ENCODE peak calls at places on chromosome 20, in five cellular contexts. A is IMR-90; M is nephron progenitor cell; R is CD4-positive, alpha-beta T cell; S is HFF-Myc. T is an unnamed sample.

GRCh38 chr20:4666001-4666470 is 55.7 kb upstream of the PRND start:
- DNase-seq in A (peak), S (no peak), M (no peak), R (peak), T (no peak)

GRCh38 chr20:36342721-36343120 is 36.6 kb downstream of the DLGAP4 start:
- DNase-seq in S (no peak), A (no peak), M (no peak), R (no peak), T (no peak)

GRCh38 chr20:44021186-44021585 is 106.5 kb downstream of the TOX2 start:
- DNase-seq in S (no peak), M (no peak), A (no peak), R (no peak), T (no peak)

GRCh38 chr20:25437153-25437581 is 29.7 kb downstream of the GINS1 start:
- DNase-seq in M (no peak), S (no peak), R (no peak), A (peak), T (no peak)

GRCh38 chr20:57411406-57412283 is 20.4 kb downstream of the RBM38 start:
- DNase-seq in M (no peak), S (no peak), A (no peak), R (no peak), T (no peak)

GRCh38 chr20:57061058-57061900 is 205.2 kb downstream of the BMP7 start:
- DNase-seq in A (no peak), S (no peak), R (no peak), M (peak), T (no peak)

GRCh38 chr20:24138126-24138857 is 149.7 kb upstream of the GGTLC1 start:
- DNase-seq in S (no peak), A (no peak), M (no peak), R (no peak), T (no peak)

GRCh38 chr20:4304601-4305000 is 289.2 kb upstream of the RNF24 start:
- DNase-seq in S (no peak), R (no peak), A (no peak), M (no peak), T (no peak)

GRCh38 chr20:50290815-50291214 is 100.2 kb downstream of the CEBPB start:
- DNase-seq in M (no peak), S (no peak), R (no peak), A (no peak), T (no peak)

GRCh38 chr20:32421290-32421689 is 63.2 kb downstream of the ASXL1 start:
- DNase-seq in A (no peak), M (no peak), R (no peak), S (no peak), T (no peak)

GRCh38 chr20:16286601-16287000 is 286.6 kb downstream of the KIF16B start:
- DNase-seq in R (no peak), A (no peak), M (no peak), S (no peak), T (no peak)

GRCh38 chr20:32354592-32355416 is 3.3 kb upstream of the ASXL1 start:
- DNase-seq in A (peak), S (no peak), M (no peak), R (no peak), T (no peak)

GRCh38 chr20:57892471-57892870 is 182.7 kb upstream of the PMEPA1 start:
- DNase-seq in S (no peak), R (no peak), M (no peak), A (no peak), T (no peak)

GRCh38 chr20:15032352-15032622 is 694.9 kb upstream of the FLRT3 start:
- DNase-seq in S (no peak), A (no peak), R (no peak), M (no peak), T (no peak)

GRCh38 chr20:36542019-36542488 is 735 bp downstream of the MYL9 start:
- DNase-seq in A (peak), S (no peak), R (no peak), M (peak), T (no peak)

GRCh38 chr20:44012466-44013226 is 98.0 kb downstream of the TOX2 start:
- DNase-seq in M (no peak), S (no peak), R (no peak), A (no peak), T (no peak)

GRCh38 chr20:52983726-52984450 is 11.7 kb downstream of the TSHZ2 start:
- DNase-seq in M (no peak), R (no peak), A (no peak), S (no peak), T (no peak)

GRCh38 chr20:2599265-2600060 is 53.0 kb upstream of the NOP56 start:
- DNase-seq in R (no peak), S (peak), A (no peak), M (peak), T (no peak)

GRCh38 chr20:57841297-57841866 is 131.6 kb upstream of the PMEPA1 start:
- DNase-seq in M (no peak), A (no peak), R (no peak), S (no peak), T (no peak)

GRCh38 chr20:44584103-44584690 is 1.8 kb downstream of the PKIG start:
- DNase-seq in M (no peak), R (no peak), S (no peak), A (no peak), T (no peak)

GRCh38 chr20:36544134-36545018 is 3.1 kb downstream of the MYL9 start:
- DNase-seq in S (no peak), A (peak), R (no peak), M (no peak), T (no peak)

GRCh38 chr20:11790047-11790446 is 127.6 kb upstream of the BTBD3 start:
- DNase-seq in M (no peak), R (no peak), S (no peak), A (no peak), T (no peak)

GRCh38 chr20:5670874-5671273 is 79.3 kb upstream of the SHLD1 start:
- DNase-seq in M (no peak), A (no peak), R (no peak), S (no peak), T (no peak)

GRCh38 chr20:45347936-45348809 is at the start of gene SDC4:
- DNase-seq in A (peak), S (no peak), M (peak), R (peak), T (no peak)

GRCh38 chr20:10551732-10552724 is 116.9 kb downstream of the SLX4IP start:
- DNase-seq in S (no peak), R (no peak), A (no peak), M (peak), T (no peak)

GRCh38 chr20:12434672-12435071 is 517.0 kb downstream of the BTBD3 start:
- DNase-seq in S (no peak), R (no peak), M (no peak), A (no peak), T (no peak)

GRCh38 chr20:7257719-7258466 is 490.4 kb downstream of the BMP2 start:
- DNase-seq in R (no peak), A (no peak), S (no peak), M (no peak), T (no peak)

GRCh38 chr20:43662943-43663655 is 3.8 kb upstream of the MYBL2 start:
- DNase-seq in A (peak), S (no peak), R (no peak), M (no peak), T (no peak)

GRCh38 chr20:5510446-5510845 is 193.7 kb upstream of the PROKR2 start:
- DNase-seq in R (no peak), S (no peak), M (peak), A (no peak), T (no peak)

GRCh38 chr20:57652865-57653545 is 32.8 kb upstream of the ZBP1 start:
- DNase-seq in A (no peak), M (no peak), R (no peak), S (no peak), T (no peak)

GRCh38 chr20:21387528-21387927 is 9.8 kb downstream of the NKX2-4 start:
- DNase-seq in R (no peak), M (no peak), A (no peak), S (no peak), T (no peak)

GRCh38 chr20:48787861-48788375 is 39.9 kb downstream of the PREX1 start:
- DNase-seq in S (peak), A (peak), R (no peak), M (no peak), T (peak)

GRCh38 chr20:35232575-35232974 is 6.1 kb downstream of the MMP24 start:
- DNase-seq in S (no peak), A (peak), R (no peak), M (no peak), T (peak)

GRCh38 chr20:35490736-35491181 is 35.4 kb downstream of the CEP250 start:
- DNase-seq in M (no peak), A (no peak), S (no peak), R (peak), T (no peak)

DNA sequence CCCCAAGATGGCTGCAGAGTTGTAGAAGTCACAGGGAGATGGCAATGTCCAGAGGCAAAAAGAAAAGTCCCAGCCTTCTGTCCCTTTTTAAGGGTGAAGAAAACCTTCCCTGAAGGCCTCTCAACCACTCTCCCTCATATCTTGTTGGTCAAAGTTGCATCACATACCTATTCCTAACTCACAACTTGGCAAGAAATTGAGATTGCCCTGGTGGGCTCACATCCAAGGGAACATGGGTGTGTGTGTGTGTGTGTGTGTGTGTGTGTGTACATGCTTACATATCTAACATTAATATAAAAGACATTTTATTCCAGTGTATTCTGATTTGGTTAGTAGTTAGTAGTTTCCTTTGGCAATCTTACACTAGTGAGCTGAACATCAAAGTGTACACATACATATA is 144.3 kb upstream of the SALL4 start:
- DNase-seq in R (no peak), M (no peak), S (no peak), A (no peak), T (no peak)
- TF ChIP-seq CTCF in R (no peak), M (no peak), S (no peak), A (no peak), T (no peak)

DNA sequence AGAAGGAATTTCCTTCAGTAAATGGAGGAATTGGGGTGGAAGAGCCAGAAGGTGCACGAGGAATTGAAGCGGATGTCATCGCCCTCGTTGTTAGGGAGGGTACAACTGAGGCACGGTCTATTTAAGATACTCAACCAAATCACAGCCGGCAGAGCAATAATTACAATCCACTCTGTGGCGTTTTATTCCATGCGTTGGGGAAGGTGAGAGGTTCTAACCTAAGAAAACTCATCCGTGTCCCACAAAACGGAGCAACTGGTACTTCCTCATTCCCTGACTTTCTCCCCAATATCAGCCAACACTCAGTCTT is 802 bp upstream of the RRBP1 start:
- DNase-seq in M (no peak), A (no peak), S (no peak), R (no peak), T (no peak)
- TF ChIP-seq CTCF in M (no peak), A (no peak), S (no peak), R (peak), T (no peak)

GRCh38 chr20:19077370-19078220 is 134.8 kb upstream of the SLC24A3 start:
- DNase-seq in M (no peak), S (no peak), R (no peak), A (no peak), T (no peak)

GRCh38 chr20:19078448-19079373 is 133.7 kb upstream of the SLC24A3 start:
- DNase-seq in S (no peak), A (no peak), R (no peak), M (no peak), T (no peak)

GRCh38 chr20:19083136-19083621 is 129.3 kb upstream of the SLC24A3 start:
- DNase-seq in R (no peak), A (no peak), S (no peak), M (no peak), T (no peak)

GRCh38 chr20:19081937-19082336 is 130.5 kb upstream of the SLC24A3 start:
- DNase-seq in A (no peak), M (no peak), R (no peak), S (no peak), T (no peak)

GRCh38 chr20:19079536-19080299 is 132.7 kb upstream of the SLC24A3 start:
- DNase-seq in M (no peak), S (no peak), R (no peak), A (peak), T (no peak)
- TF ChIP-seq CTCF in M (no peak), S (no peak), R (no peak), A (no peak), T (no peak)

DNA sequence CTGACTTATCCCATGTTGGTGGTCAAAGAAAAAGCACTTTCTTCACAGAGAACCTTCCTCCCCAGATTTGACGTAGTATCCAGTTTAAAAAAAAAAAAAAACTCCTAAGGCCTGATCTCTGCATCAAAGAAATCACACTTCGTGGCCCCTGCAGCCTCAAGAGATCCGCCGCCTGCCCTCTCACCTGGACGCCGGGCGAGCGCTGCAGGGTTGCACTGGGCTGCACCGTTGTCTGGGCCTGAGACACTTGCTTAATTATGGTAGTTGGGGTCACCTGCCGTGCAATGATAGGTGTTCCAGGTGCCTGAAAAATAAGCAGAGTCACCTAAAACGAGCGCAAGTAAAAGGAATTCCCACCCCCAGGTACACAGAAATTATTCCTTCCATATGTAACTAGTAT is 53.0 kb downstream of the TAF4 start:
- DNase-seq in A (no peak), R (no peak), M (no peak), S (no peak), T (no peak)
- TF ChIP-seq CTCF in A (no peak), R (no peak), M (no peak), S (no peak), T (no peak)

GRCh38 chr20:63775096-63775978 is 35.8 kb downstream of the SLC2A4RG start:
- DNase-seq in M (peak), S (no peak), R (no peak), A (peak), T (no peak)
- TF ChIP-seq CTCF in M (peak), S (peak), R (peak), A (peak), T (peak)

DNA sequence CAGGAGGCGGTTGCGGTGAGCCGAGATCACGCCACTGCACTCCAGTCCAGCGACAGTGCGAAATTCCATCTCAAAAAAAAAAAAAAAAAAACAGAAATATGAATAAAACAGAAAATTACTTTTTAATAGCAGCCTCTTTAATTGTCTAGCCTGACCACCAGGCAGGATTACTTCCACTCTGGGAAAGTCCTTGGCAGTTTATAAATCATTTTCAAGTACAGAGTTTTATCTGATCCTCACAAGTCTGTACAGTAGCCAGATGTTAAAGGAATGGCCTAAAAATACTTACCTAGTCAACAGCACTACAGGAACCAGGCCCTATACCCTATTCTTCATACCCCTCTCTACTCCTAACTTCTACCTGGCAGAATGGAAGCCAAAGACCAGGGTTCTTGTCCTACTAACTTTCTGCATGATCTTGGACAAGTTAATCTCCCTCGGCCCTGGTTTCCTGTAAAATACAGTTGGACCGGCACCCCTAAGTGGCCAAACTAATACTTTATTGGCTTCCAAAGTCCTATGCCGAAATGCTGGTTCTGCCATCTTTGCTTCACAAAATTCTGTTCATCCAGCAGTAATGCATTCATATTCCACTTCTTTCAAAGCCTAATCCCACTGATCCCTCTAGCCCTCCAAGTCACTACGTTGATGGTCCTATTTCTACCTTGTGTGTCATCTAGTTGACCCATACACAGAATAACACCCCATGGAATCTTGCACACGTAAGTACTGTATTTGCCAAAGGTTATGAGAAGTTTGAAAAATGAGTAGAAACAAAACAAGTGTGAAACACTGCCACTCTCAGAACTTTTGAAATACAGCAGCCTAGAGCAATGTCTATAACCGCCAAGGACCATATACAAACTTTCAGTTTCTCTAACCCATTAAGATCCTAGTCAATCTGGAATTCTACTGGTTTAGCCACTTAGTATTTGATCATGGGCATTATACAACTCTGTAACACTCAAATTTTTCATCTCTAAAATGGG is 1.7 kb downstream of the EIF2S2 start:
- DNase-seq in S (no peak), A (peak), M (no peak), R (no peak), T (no peak)
- TF ChIP-seq CTCF in S (no peak), A (no peak), M (no peak), R (no peak), T (no peak)

GRCh38 chr20:51378171-51378928 is 164.2 kb downstream of the NFATC2 start:
- DNase-seq in R (no peak), S (no peak), M (no peak), A (no peak), T (no peak)
- TF ChIP-seq CTCF in R (no peak), S (no peak), M (no peak), A (peak), T (no peak)

GRCh38 chr20:62427172-62428007 is at the start of gene RBBP8NL:
- DNase-seq in M (no peak), A (no peak), R (no peak), S (no peak), T (no peak)
- TF ChIP-seq CTCF in M (no peak), A (no peak), R (no peak), S (no peak), T (no peak)

DNA sequence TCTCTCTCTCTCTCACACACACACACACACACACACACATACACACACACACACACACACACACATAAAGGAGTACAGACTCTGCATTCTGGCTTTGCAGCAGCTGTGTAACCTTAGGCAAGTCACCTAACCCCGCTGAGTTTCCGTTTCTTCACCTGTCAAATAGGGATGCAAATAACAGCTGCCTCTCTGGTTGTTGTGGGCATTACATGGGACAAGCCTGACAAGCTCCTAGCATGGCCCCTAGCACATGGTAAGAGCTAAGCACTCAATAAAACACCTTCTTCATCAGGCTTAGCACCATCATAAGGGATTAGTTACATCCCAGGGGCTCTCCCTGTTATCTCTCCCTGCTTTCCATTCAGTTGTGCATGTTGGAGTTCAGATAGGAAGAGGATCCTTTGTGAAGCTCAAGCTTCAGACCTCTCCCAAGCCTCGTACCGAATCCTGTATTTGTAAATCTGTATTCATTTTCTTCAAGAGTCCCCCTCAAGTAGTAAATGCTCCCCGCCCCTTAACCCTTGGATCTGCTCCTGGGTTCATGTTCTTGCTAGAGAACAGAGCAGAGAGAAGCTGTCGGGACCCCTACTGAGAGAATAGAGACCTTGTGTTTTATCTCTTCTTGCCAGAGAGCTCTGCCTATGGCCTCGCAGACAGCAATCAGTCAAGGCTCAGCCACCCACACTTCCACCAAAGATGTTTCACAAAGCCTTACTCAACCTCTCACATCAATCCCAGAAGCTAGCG is 2.2 kb downstream of the SLC13A3 start:
- DNase-seq in A (no peak), S (no peak), M (no peak), R (no peak), T (no peak)
- TF ChIP-seq CTCF in A (no peak), S (no peak), M (no peak), R (no peak), T (no peak)

DNA sequence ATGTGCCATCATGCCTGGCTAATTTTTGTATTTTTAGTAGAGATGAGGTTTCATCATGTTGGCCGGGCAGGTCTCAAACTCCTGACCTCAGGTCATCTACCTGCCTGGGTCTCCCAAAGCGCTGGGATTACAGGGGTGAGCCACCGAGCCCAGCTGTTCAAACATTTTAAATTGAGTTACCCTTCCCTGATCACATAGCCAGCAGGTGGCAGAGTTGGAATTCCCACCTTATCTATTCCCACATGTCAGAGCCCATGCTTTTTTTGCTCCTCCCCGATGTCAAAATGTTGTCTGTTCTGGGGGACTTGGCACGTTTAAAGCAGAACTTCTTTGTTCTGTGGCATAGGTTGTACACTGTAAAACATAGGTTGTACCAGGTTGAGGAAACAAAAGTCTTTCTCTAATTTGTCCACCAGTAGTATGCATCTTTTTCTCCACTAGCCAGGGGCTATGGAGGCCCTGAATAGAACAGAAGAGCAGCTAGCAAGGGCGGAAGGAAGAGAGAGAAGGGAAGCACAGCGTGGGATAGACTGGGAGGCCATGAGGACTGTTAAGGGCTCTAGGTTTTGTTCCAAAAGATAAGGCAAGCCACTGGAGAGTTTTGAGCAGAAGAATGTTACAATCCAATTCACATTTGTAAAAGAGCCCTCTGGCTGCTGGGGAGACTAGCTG is 7.3 kb upstream of the LBP start:
- DNase-seq in S (no peak), A (no peak), R (no peak), M (no peak), T (no peak)
- TF ChIP-seq CTCF in S (no peak), A (peak), R (no peak), M (peak), T (peak)

T was measured in AG09309.